ENCODE peak calls at places on chromosomes 11 and 22, in eight cellular contexts. R is AG10803, K is endothelial cell of umbilical vein, X is left lung, N is HL-60, F is cardiac fibroblast, T is body of pancreas, D is retinal pigment epithelial cell. I is an unnamed sample.

GRCh38 chr22:19877626-19878339 is 23.1 kb upstream of the GNB1L start:
- DNase-seq in R (peak), K (no peak), X (peak), N (no peak), F (peak), T (no peak), D (no peak), I (peak)

GRCh38 chr11:78083036-78083435 is 3.4 kb upstream of the NDUFC2 start:
- DNase-seq in R (peak), K (no peak), X (no peak), N (no peak), F (no peak), T (no peak), D (no peak), I (no peak)

GRCh38 chr22:22763512-22763911 is 119.1 kb downstream of the GGTLC2 start:
- DNase-seq in R (no peak), K (no peak), X (no peak), N (no peak), F (no peak), T (no peak), D (no peak), I (no peak)

GRCh38 chr22:19497245-19497644 is 17.5 kb downstream of the CDC45 start:
- DNase-seq in R (peak), K (peak), X (no peak), N (no peak), F (peak), T (no peak), D (peak), I (peak)

GRCh38 chr11:64959498-64959897 is 12.4 kb downstream of the MAJIN start:
- DNase-seq in R (no peak), K (no peak), X (no peak), N (no peak), F (peak), T (no peak), D (no peak), I (no peak)

GRCh38 chr11:43989162-43989961 is 46.9 kb downstream of the C11orf96 start:
- DNase-seq in R (no peak), K (peak), X (peak), N (no peak), F (peak), T (peak), D (no peak), I (no peak)

GRCh38 chr11:86145439-86146156 is 76.7 kb upstream of the PICALM start:
- DNase-seq in R (no peak), K (no peak), X (no peak), N (no peak), F (no peak), T (peak), D (no peak), I (no peak)

GRCh38 chr11:61041755-61042518 is 60.4 kb upstream of the CD5 start:
- DNase-seq in R (no peak), K (peak), X (no peak), N (no peak), F (no peak), T (peak), D (peak), I (no peak)

GRCh38 chr11:41281131-41281742 is 178.2 kb downstream of the LRRC4C start:
- DNase-seq in R (peak), K (no peak), X (no peak), N (no peak), F (no peak), T (no peak), D (no peak), I (peak)

GRCh38 chr11:19919050-19919561 is 206.5 kb downstream of the NAV2 start:
- DNase-seq in R (peak), K (peak), X (peak), N (no peak), F (peak), T (peak), D (peak), I (peak)

GRCh38 chr22:39292561-39293074 is 26.8 kb downstream of the RPL3 start:
- DNase-seq in R (peak), K (peak), X (peak), N (peak), F (peak), T (peak), D (peak), I (peak)

GRCh38 chr11:2975594-2975993 is 16.5 kb downstream of the NAP1L4 start:
- DNase-seq in R (peak), K (no peak), X (no peak), N (peak), F (peak), T (peak), D (no peak), I (no peak)

GRCh38 chr22:37167981-37168647 is 18.4 kb upstream of the IL2RB start:
- DNase-seq in R (no peak), K (no peak), X (peak), N (no peak), F (no peak), T (no peak), D (no peak), I (no peak)

GRCh38 chr11:12238420-12238819 is 128.0 kb downstream of the MICAL2 start:
- DNase-seq in R (peak), K (no peak), X (no peak), N (no peak), F (no peak), T (no peak), D (no peak), I (no peak)

GRCh38 chr11:45182902-45183301 is 36.5 kb downstream of the PRDM11 start:
- DNase-seq in R (peak), K (peak), X (no peak), N (no peak), F (peak), T (peak), D (no peak), I (no peak)

GRCh38 chr11:79110796-79111195 is 330.0 kb downstream of the TENM4 start:
- DNase-seq in R (no peak), K (no peak), X (no peak), N (no peak), F (no peak), T (no peak), D (no peak), I (no peak)

GRCh38 chr11:73137262-73137941 is 4.7 kb downstream of the FCHSD2 start:
- DNase-seq in R (no peak), K (no peak), X (no peak), N (peak), F (no peak), T (no peak), D (no peak), I (no peak)

GRCh38 chr11:2701230-2701629 is 1.4 kb upstream of the KCNQ1OT1 start:
- DNase-seq in R (no peak), K (no peak), X (no peak), N (no peak), F (no peak), T (peak), D (no peak), I (no peak)

GRCh38 chr22:31206896-31207687 is 5.0 kb upstream of the LIMK2 start:
- DNase-seq in R (no peak), K (no peak), X (peak), N (no peak), F (no peak), T (peak), D (no peak), I (no peak)

GRCh38 chr11:65478411-65479183 is 20.2 kb upstream of the MALAT1 start:
- DNase-seq in R (peak), K (no peak), X (peak), N (no peak), F (peak), T (peak), D (no peak), I (no peak)

GRCh38 chr22:46803031-46803880 is 40.8 kb downstream of the TBC1D22A start:
- DNase-seq in R (no peak), K (peak), X (peak), N (peak), F (peak), T (peak), D (no peak), I (no peak)

GRCh38 chr11:27388001-27388400 is 25.0 kb upstream of the CCDC34 start:
- DNase-seq in R (no peak), K (no peak), X (no peak), N (no peak), F (no peak), T (no peak), D (no peak), I (no peak)

GRCh38 chr11:27387362-27387761 is 24.3 kb upstream of the CCDC34 start:
- DNase-seq in R (no peak), K (no peak), X (no peak), N (no peak), F (peak), T (no peak), D (no peak), I (no peak)

GRCh38 chr11:27383645-27384044 is 20.6 kb upstream of the CCDC34 start:
- DNase-seq in R (no peak), K (no peak), X (no peak), N (no peak), F (no peak), T (no peak), D (no peak), I (no peak)

GRCh38 chr11:27385245-27385644 is 22.2 kb upstream of the CCDC34 start:
- DNase-seq in R (peak), K (peak), X (no peak), N (no peak), F (peak), T (no peak), D (peak), I (peak)

GRCh38 chr11:27386176-27386575 is 23.2 kb upstream of the CCDC34 start:
- DNase-seq in R (peak), K (no peak), X (no peak), N (no peak), F (no peak), T (no peak), D (no peak), I (no peak)
- TF ChIP-seq CTCF in R (no peak), K (no peak), X (no peak), N (no peak), F (no peak), T (no peak), D (no peak), I (no peak)

GRCh38 chr11:80473562-80473961 is 1032.7 kb upstream of the TENM4 start:
- DNase-seq in R (no peak), K (no peak), X (no peak), N (no peak), F (no peak), T (no peak), D (no peak), I (no peak)
- H3K4me3 ChIP-seq in R (no peak), K (no peak), X (no peak), N (no peak), F (no peak), T (no peak), D (no peak), I (no peak)

GRCh38 chr11:13487661-13488030 is 8.2 kb downstream of the PTH start:
- DNase-seq in R (peak), K (peak), X (no peak), N (peak), F (peak), T (peak), D (no peak), I (no peak)

DNA sequence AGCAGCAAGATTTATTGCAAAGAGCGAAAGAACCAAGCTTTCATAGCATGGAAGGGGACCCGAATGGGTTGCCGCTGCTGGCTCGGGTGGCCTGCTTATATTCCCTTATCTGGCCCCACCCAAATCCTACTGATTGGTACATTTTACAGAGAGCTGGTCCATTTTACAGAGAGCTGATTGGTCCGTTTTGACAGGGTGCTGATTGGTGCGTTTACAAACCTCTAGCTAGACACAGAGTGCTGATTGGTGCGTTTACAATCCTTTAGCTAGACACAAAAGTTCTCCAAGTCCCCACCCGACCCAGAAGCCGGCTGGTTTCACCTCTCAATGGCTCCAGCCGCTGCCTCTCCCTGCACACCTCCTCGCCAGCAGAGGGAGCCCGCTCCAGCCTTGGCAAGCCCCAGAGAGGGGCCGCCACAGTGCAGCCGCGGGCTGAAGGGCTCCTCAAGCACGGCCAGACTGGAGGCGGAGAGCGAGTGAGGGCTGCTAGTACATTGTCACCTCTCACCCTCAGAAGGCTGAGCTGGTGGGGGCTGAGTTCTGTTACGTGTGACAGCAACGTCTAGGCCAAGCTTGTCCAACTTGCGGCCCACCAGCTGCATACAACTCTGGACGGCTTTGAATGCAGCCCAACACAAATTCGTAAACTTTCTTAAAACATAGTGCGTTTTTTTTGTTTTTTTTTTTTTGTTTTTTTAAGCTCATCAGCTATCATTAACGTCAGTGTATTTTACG is 8.7 kb downstream of the PTH start:
- DNase-seq in R (peak), K (peak), X (peak), N (peak), F (peak), T (peak), D (no peak), I (no peak)
- TF ChIP-seq CTCF in R (peak), K (peak), X (peak), N (peak), F (peak), T (peak), D (peak), I (peak)

GRCh38 chr11:46612326-46612725 is 4.7 kb downstream of the HARBI1 start:
- DNase-seq in R (no peak), K (no peak), X (no peak), N (no peak), F (no peak), T (no peak), D (no peak), I (no peak)

GRCh38 chr11:46616551-46617450 is at the start of gene HARBI1:
- DNase-seq in R (peak), K (peak), X (peak), N (peak), F (peak), T (peak), D (peak), I (peak)

GRCh38 chr11:46618789-46619188 is 1.4 kb downstream of the ATG13 start:
- DNase-seq in R (no peak), K (no peak), X (no peak), N (no peak), F (peak), T (no peak), D (no peak), I (no peak)

GRCh38 chr11:46617451-46618314 is at the start of gene ATG13:
- DNase-seq in R (peak), K (peak), X (peak), N (peak), F (peak), T (peak), D (no peak), I (peak)

GRCh38 chr11:46615756-46616155 is 1.3 kb downstream of the HARBI1 start:
- DNase-seq in R (peak), K (no peak), X (no peak), N (no peak), F (peak), T (no peak), D (no peak), I (no peak)
- H3K4me3 ChIP-seq in R (no peak), K (no peak), X (no peak), N (no peak), F (no peak), T (no peak), D (no peak), I (no peak)

GRCh38 chr11:34653851-34654490 is 33.1 kb downstream of the EHF start:
- DNase-seq in R (peak), K (no peak), X (peak), N (peak), F (peak), T (peak), D (peak), I (peak)
- TF ChIP-seq CTCF in R (peak), K (no peak), X (no peak), N (no peak), F (no peak), T (peak), D (peak), I (peak)

GRCh38 chr22:41481131-41481830 is 12.4 kb downstream of the ACO2 start:
- DNase-seq in R (peak), K (no peak), X (no peak), N (no peak), F (peak), T (no peak), D (no peak), I (no peak)

GRCh38 chr22:41480397-41480735 is 11.4 kb downstream of the ACO2 start:
- DNase-seq in R (peak), K (no peak), X (no peak), N (no peak), F (peak), T (no peak), D (peak), I (peak)

GRCh38 chr22:41481925-41482318 is 13.0 kb downstream of the ACO2 start:
- DNase-seq in R (no peak), K (no peak), X (no peak), N (no peak), F (no peak), T (no peak), D (no peak), I (no peak)

GRCh38 chr22:41479671-41480396 is 10.9 kb downstream of the ACO2 start:
- DNase-seq in R (peak), K (no peak), X (no peak), N (no peak), F (peak), T (no peak), D (no peak), I (no peak)

GRCh38 chr22:41482319-41482935 is 13.5 kb downstream of the ACO2 start:
- DNase-seq in R (peak), K (no peak), X (no peak), N (peak), F (peak), T (no peak), D (no peak), I (no peak)
- H3K4me3 ChIP-seq in R (no peak), K (no peak), X (no peak), N (no peak), F (no peak), T (no peak), D (no peak), I (no peak)

GRCh38 chr22:24805790-24806662 is at the start of gene SGSM1:
- DNase-seq in R (peak), K (peak), X (peak), N (peak), F (peak), T (peak), D (no peak), I (no peak)
- TF ChIP-seq CTCF in R (no peak), K (no peak), X (no peak), N (no peak), F (no peak), T (no peak), D (no peak), I (no peak)

GRCh38 chr11:119205574-119206511 is at the start of gene CBL:
- DNase-seq in R (peak), K (peak), X (peak), N (peak), F (peak), T (peak), D (peak), I (no peak)

GRCh38 chr11:119209186-119209585 is 3.0 kb downstream of the CBL start:
- DNase-seq in R (no peak), K (no peak), X (no peak), N (no peak), F (no peak), T (no peak), D (no peak), I (no peak)

GRCh38 chr11:119207300-119207570 is 1.1 kb downstream of the CBL start:
- DNase-seq in R (peak), K (peak), X (no peak), N (peak), F (peak), T (no peak), D (no peak), I (no peak)

GRCh38 chr11:119206512-119207299 is 567 bp downstream of the CBL start:
- DNase-seq in R (no peak), K (no peak), X (peak), N (peak), F (peak), T (peak), D (no peak), I (no peak)

DNA sequence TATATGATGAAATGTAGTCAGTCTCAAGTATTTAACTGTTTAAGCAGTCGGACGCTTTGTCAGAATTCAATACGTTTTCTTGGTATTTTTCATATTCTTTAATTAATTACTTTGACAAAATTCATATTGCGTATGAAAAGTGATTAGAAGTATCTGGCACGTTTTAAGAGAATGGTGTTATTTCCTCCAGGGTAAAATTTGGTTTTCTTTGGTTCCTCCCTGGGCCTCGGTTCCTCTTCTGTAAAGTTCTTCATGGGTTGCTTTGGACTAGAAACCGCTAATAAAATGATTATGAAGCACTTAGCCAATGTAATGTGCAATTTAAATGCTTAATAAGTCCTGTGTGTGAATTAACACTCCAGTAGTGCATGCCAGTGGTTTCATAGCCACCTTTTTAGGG is 1.5 kb downstream of the CBL start:
- DNase-seq in R (no peak), K (no peak), X (no peak), N (no peak), F (no peak), T (no peak), D (no peak), I (no peak)
- H3K4me3 ChIP-seq in R (peak), K (peak), X (peak), N (peak), F (peak), T (no peak), D (peak), I (peak)

GRCh38 chr11:69979632-69980031 is 98.5 kb upstream of the ANO1 start:
- DNase-seq in R (no peak), K (no peak), X (no peak), N (no peak), F (no peak), T (no peak), D (no peak), I (no peak)
- TF ChIP-seq CTCF in R (no peak), K (no peak), X (no peak), N (no peak), F (no peak), T (no peak), D (no peak), I (no peak)

GRCh38 chr11:118442903-118443589 is 6.8 kb downstream of the KMT2A start:
- DNase-seq in R (no peak), K (no peak), X (no peak), N (no peak), F (no peak), T (no peak), D (no peak), I (no peak)
- H3K4me3 ChIP-seq in R (no peak), K (no peak), X (no peak), N (no peak), F (no peak), T (no peak), D (no peak), I (no peak)